ENCODE peak calls at places on chromosomes 3 and 15, in four cellular contexts. I is mucosa of descending colon, L is right lobe of liver, V is astrocyte of the spinal cord. N is an unnamed sample.

GRCh38 chr15:32688151-32688639 is 29.6 kb upstream of the GREM1 start:
- DNase-seq in L (peak), V (peak), I (no peak), N (no peak)

GRCh38 chr3:137105277-137105977 is 147.6 kb downstream of the IL20RB start:
- DNase-seq in L (no peak), I (no peak), V (peak), N (no peak)

GRCh38 chr15:101023501-101024110 is 104.4 kb downstream of the LRRK1 start:
- DNase-seq in L (no peak), V (no peak), I (no peak), N (no peak)

GRCh38 chr3:151814588-151814987 is 672 bp downstream of the AADAC start:
- DNase-seq in V (no peak), L (peak), I (no peak), N (no peak)

GRCh38 chr15:68553994-68554715 is 24.6 kb upstream of the CORO2B start:
- DNase-seq in V (peak), L (peak), I (no peak), N (peak)

GRCh38 chr3:47086071-47086470 is 77.8 kb downstream of the SETD2 start:
- DNase-seq in L (no peak), V (no peak), I (no peak), N (no peak)

GRCh38 chr15:34366271-34367043 is 539 bp downstream of the LPCAT4 start:
- DNase-seq in L (peak), V (peak), I (peak), N (peak)

GRCh38 chr3:183500349-183500748 is 55.2 kb downstream of the KLHL6 start:
- DNase-seq in L (no peak), V (no peak), I (no peak), N (no peak)

GRCh38 chr15:68059630-68060029 is 5.5 kb downstream of the PIAS1 start:
- DNase-seq in I (no peak), V (no peak), L (no peak), N (no peak)

GRCh38 chr3:194610690-194611089 is 22.5 kb downstream of the TMEM44 start:
- DNase-seq in I (no peak), V (no peak), L (no peak), N (no peak)

GRCh38 chr15:38954090-38954489 is 389.5 kb upstream of the RASGRP1 start:
- DNase-seq in L (no peak), I (no peak), V (no peak), N (no peak)

GRCh38 chr3:66465587-66465986 is 35.2 kb downstream of the LRIG1 start:
- DNase-seq in I (no peak), L (no peak), V (no peak), N (no peak)

GRCh38 chr3:78737988-78738387 is 1029.8 kb downstream of the ROBO1 start:
- DNase-seq in V (no peak), L (no peak), I (no peak), N (no peak)

GRCh38 chr3:11718582-11719405 is 75.1 kb upstream of the VGLL4 start:
- DNase-seq in V (peak), L (peak), I (peak), N (peak)

GRCh38 chr15:94004697-94005096 is 226.7 kb upstream of the MCTP2 start:
- DNase-seq in L (no peak), I (peak), V (no peak), N (no peak)

GRCh38 chr15:44728576-44729393 is 7.5 kb upstream of the TRIM69 start:
- DNase-seq in L (peak), I (peak), V (peak), N (peak)

GRCh38 chr15:88835646-88836045 is 32.4 kb downstream of the ACAN start:
- DNase-seq in V (no peak), I (no peak), L (no peak), N (peak)

GRCh38 chr15:38377547-38378161 is 76.3 kb upstream of the FAM98B start:
- DNase-seq in V (no peak), I (no peak), L (no peak), N (no peak)

GRCh38 chr3:188842628-188843027 is 329.1 kb upstream of the TPRG1 start:
- DNase-seq in I (no peak), L (no peak), V (no peak), N (no peak)

GRCh38 chr15:62975515-62975914 is 67.0 kb upstream of the TPM1 start:
- DNase-seq in L (no peak), V (no peak), I (no peak), N (no peak)

GRCh38 chr3:15440891-15441290 is 13.5 kb downstream of the EAF1 start:
- DNase-seq in I (no peak), L (no peak), V (peak), N (peak)

GRCh38 chr3:151219056-151219455 is 16.0 kb upstream of the GPR171 start:
- DNase-seq in L (no peak), I (no peak), V (peak), N (no peak)

GRCh38 chr15:70815604-70816003 is 38.4 kb downstream of the LARP6 start:
- DNase-seq in V (no peak), L (no peak), I (no peak), N (no peak)

GRCh38 chr15:88337993-88338392 is 81.5 kb upstream of the NTRK3 start:
- DNase-seq in L (no peak), I (no peak), V (no peak), N (no peak)

DNA sequence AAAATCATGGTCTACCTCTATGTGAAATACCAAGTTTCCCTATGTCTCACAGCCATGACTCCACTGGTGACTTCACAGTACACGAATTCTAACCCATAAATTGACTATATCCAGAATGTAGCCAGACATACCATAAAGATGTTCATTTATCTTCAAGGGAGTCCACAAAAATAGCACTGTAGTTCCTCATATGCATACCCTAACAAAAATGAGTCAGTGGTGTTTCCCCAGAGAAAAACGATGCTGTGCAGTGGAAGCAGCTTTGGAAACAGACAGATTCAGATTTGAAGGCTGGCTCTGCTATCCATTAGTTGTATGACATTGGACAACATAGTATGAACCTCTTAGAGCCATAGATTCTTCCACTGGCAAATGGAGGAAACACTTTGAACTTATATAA is 438.7 kb downstream of the FHIT start:
- DNase-seq in I (no peak), L (no peak), V (no peak), N (no peak)
- H3K4me3 ChIP-seq in I (no peak), L (no peak), V (no peak), N (no peak)

DNA sequence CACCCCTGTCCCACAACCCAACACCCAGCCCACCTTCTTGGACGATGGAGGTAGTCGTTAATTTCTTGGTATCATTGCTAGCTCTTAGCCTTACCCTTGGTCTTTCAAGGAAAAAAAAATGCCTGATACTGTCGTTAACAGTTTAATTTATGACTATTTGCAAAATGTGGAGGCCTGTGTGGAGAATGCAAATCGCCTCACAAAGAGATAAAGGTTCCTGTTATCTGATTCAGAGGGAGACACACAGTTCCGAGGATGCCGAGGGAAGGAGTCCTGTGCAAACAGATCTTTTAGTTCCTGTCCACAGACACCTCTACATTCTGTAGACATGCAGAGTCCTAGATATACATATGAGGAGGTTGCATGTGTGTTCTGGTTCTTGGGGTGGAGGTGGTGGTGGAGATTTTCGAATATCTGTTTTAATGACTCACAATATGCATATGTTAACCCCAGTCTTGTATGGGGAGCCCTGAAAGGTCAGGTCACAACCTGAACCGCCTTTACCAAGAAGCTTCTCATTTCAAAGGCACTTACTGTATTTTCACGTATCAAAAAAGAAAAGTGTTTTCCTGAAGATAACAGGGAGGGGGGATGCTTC is 5.6 kb downstream of the NR2F2 start:
- DNase-seq in L (no peak), V (peak), I (no peak), N (no peak)
- H3K4me3 ChIP-seq in L (peak), V (peak), I (no peak), N (peak)

GRCh38 chr3:170454468-170454867 is 35.8 kb downstream of the CLDN11 start:
- DNase-seq in L (no peak), I (no peak), V (no peak), N (no peak)

GRCh38 chr3:170442945-170443344 is 24.3 kb downstream of the CLDN11 start:
- DNase-seq in I (no peak), L (no peak), V (no peak), N (no peak)

GRCh38 chr3:170448530-170449110 is 30.0 kb downstream of the CLDN11 start:
- DNase-seq in I (no peak), L (no peak), V (no peak), N (no peak)
- H3K4me3 ChIP-seq in I (no peak), L (no peak), V (no peak), N (no peak)

GRCh38 chr15:52294881-52295420 is 653 bp downstream of the MYO5C start:
- DNase-seq in L (no peak), I (no peak), V (no peak), N (no peak)
- H3K4me3 ChIP-seq in L (peak), I (peak), V (peak), N (no peak)

N was measured in MG63.